ENCODE peak calls at places on chromosomes 12 and 14, in seven cellular contexts. P is GM12878, W is tibial nerve, N is upper lobe of right lung, U is A549, R is aorta, E is transverse colon. K is an unnamed sample.

GRCh38 chr12:94770777-94771176 is 120.4 kb upstream of the TMCC3 start:
- DNase-seq in N (no peak), P (no peak), R (no peak), U (no peak), E (peak), W (no peak), K (no peak)

GRCh38 chr12:30965613-30965985 is 39.1 kb downstream of the TSPAN11 start:
- DNase-seq in R (peak), P (no peak), W (no peak), E (no peak), U (peak), N (no peak), K (no peak)

GRCh38 chr12:99390707-99391106 is 256.8 kb upstream of the GARIN6 start:
- DNase-seq in P (no peak), E (no peak), W (no peak), U (peak), R (peak), N (no peak), K (no peak)

GRCh38 chr12:31037028-31037427 is 36.6 kb upstream of the DDX11 start:
- DNase-seq in E (no peak), W (no peak), N (no peak), P (no peak), R (no peak), U (no peak), K (no peak)

GRCh38 chr14:95321693-95322455 is 2.2 kb upstream of the CLMN start:
- DNase-seq in N (no peak), U (no peak), W (no peak), E (no peak), P (no peak), R (no peak), K (no peak)

GRCh38 chr12:131132118-131132892 is 178.6 kb downstream of the ADGRD1 start:
- DNase-seq in U (peak), E (peak), N (peak), R (peak), P (no peak), W (peak), K (peak)

GRCh38 chr14:24428628-24429394 is 657 bp downstream of the CBLN3 start:
- DNase-seq in U (no peak), R (no peak), W (no peak), E (no peak), N (no peak), P (no peak), K (no peak)

GRCh38 chr12:100447405-100447804 is 26.3 kb upstream of the NR1H4 start:
- DNase-seq in U (no peak), R (no peak), P (no peak), E (no peak), N (no peak), W (no peak), K (no peak)

GRCh38 chr12:67638694-67639093 is 9.9 kb upstream of the DYRK2 start:
- DNase-seq in N (no peak), U (no peak), P (no peak), E (no peak), R (no peak), W (no peak), K (no peak)

GRCh38 chr12:75489613-75490210 is 9.2 kb downstream of the GLIPR1 start:
- DNase-seq in R (no peak), E (no peak), W (no peak), U (no peak), P (no peak), N (no peak), K (no peak)

GRCh38 chr14:75126679-75127473 is at the start of gene NEK9:
- DNase-seq in N (peak), P (peak), U (peak), W (peak), E (peak), R (peak), K (peak)

GRCh38 chr12:61991663-61992062 is 268.5 kb upstream of the USP15 start:
- DNase-seq in N (no peak), E (no peak), U (no peak), R (no peak), W (no peak), P (no peak), K (no peak)

GRCh38 chr14:69376439-69376838 is 21.7 kb downstream of the ERH start:
- DNase-seq in P (no peak), W (no peak), N (no peak), U (no peak), E (no peak), R (no peak), K (no peak)

GRCh38 chr14:83473846-83474245 is 1940.2 kb upstream of the SEL1L start:
- DNase-seq in U (no peak), E (no peak), R (no peak), N (no peak), W (no peak), P (no peak), K (no peak)

GRCh38 chr14:21791749-21792148 is 118.1 kb upstream of the OR4E1 start:
- DNase-seq in R (no peak), P (no peak), U (no peak), N (no peak), E (no peak), W (no peak), K (no peak)

DNA sequence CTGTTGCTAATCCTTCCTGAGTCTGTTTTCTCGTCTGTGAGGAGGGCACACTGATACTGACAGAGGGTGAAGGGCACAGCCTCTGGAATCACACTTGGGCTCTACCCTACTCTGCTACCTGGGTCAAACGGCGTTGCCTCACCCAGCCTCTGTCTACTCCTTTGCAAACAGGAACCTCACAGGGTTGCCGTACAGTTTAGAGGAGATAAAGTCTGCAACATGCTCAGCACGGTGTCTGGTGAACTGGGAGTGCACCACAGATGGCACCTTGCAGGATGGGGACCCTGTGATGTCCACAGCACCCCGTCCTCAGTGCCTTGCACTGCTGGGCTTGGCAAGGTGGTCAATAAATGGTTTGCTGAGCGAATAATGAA is 38.3 kb downstream of the TESC start:
- DNase-seq in N (no peak), E (no peak), R (no peak), W (no peak), P (no peak), U (no peak), K (no peak)
- H3K27ac ChIP-seq in N (no peak), E (no peak), R (no peak), W (no peak), P (no peak), U (no peak), K (no peak)

DNA sequence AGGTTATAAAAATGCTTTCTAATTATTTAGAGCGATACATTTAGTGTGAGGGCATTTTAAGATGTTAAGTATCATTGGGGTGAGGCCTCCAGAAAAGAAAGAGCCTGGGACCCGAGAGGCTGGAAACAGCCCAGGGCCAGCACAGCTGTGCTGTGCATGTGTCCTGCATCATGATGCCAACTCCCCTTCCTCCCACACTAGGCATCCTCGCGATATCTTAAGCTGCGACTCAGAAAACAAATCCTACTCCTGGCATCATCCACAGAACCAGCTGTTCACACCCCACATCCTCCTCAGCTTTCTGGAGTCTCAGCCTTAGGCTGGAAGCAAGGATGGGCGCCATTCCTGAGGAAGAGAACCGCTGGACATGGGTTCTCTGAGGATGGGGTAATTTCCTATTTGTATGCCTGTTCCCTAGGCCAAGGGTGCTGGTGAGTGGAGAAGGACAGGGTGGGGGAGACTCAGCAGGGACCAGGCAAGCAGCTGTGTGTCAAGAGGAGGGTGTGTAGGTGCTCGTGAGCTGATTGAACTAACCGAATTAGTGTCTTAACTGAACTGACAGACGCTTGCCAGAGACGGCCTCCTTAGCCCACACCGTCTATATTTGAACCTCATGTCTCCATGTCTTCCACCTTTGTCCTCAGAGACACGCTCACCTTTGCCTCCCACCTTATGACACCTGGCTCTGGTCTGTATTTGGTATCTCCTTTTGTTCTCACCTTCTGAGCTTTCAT is 15.6 kb upstream of the MCRS1 start:
- DNase-seq in U (no peak), E (no peak), R (no peak), N (no peak), W (no peak), P (no peak), K (no peak)
- H3K27ac ChIP-seq in U (no peak), E (no peak), R (no peak), N (no peak), W (no peak), P (no peak), K (peak)

GRCh38 chr12:103830025-103830725 is 10.9 kb downstream of the NT5DC3 start:
- DNase-seq in R (no peak), U (no peak), W (no peak), P (no peak), E (no peak), N (no peak), K (no peak)
- H3K27ac ChIP-seq in R (no peak), U (no peak), W (no peak), P (no peak), E (no peak), N (no peak), K (no peak)

GRCh38 chr12:119308743-119309456 is 25.6 kb upstream of the CCDC60 start:
- DNase-seq in P (no peak), N (no peak), U (no peak), R (no peak), E (no peak), W (no peak), K (no peak)
- H3K27ac ChIP-seq in P (no peak), N (no peak), U (no peak), R (no peak), E (no peak), W (no peak), K (no peak)

DNA sequence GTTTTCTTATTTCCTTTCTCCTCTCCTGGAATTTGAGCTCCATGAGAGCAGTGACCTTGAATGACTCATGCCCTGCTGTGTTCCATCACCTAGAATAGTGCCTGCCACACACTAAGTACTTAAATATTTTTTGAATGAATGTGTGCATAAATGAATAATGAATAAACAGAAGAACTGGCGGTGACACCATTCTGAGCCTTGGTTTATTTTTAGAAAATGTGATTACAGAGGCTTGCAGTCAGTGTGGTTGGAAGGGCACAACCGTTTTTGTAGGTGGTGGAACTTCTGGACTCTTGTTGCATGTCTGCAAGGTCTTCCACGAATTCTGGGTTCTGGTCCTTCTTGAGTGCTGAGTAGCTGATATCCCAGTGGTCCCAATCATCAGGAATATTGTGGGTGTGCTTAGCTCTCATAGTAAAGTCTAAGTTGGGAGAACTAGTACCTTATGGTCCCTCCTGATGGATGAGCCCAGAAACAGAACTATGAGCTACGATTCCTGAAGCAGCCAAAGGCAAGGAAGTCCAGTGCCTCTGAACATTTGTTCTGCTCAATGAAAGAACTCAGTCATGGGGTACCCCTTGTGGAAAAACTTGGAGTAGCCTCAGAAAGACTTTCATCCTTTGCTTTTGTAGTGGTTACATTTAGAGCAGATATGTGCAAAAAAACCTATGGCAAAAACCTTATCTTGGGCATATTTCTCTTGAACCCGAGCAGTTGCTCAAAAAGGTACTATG is 28.8 kb upstream of the BHLHE41 start:
- DNase-seq in N (no peak), E (no peak), W (no peak), R (no peak), U (peak), P (no peak), K (peak)
- H3K27ac ChIP-seq in N (no peak), E (no peak), W (no peak), R (peak), U (peak), P (no peak), K (peak)

DNA sequence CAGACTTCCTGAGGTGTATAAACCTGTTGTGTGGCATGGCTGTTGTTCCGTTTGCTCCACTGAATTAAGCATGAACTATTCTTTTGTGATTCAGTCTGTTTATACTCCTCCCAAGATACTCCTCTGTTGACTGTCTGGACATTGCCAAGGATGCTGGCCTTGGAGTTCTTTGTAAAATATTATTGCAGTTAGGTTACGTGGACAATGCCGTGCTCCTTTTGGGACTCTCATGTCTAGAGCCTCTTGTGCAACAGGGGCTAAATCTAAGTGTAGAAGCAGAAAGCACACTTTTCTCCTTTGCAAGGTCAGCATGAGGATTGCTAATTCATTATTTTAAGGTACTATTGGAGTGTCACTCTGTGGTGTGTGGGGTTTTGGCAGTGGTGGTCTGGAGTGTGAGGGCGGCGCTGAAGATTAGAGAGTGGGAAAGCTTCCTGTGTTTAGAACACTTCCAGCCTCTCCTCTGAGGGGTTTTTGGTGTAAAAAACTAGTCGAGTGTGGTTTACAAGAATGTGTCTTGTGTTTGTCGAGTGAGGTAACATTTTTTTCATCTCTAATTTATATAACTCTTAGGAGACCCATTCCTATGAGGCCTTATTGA is 125.4 kb downstream of the SAMD4A start:
- DNase-seq in R (no peak), W (no peak), U (no peak), N (no peak), E (no peak), P (no peak), K (no peak)
- H3K27ac ChIP-seq in R (no peak), W (no peak), U (no peak), N (no peak), E (no peak), P (no peak), K (peak)

DNA sequence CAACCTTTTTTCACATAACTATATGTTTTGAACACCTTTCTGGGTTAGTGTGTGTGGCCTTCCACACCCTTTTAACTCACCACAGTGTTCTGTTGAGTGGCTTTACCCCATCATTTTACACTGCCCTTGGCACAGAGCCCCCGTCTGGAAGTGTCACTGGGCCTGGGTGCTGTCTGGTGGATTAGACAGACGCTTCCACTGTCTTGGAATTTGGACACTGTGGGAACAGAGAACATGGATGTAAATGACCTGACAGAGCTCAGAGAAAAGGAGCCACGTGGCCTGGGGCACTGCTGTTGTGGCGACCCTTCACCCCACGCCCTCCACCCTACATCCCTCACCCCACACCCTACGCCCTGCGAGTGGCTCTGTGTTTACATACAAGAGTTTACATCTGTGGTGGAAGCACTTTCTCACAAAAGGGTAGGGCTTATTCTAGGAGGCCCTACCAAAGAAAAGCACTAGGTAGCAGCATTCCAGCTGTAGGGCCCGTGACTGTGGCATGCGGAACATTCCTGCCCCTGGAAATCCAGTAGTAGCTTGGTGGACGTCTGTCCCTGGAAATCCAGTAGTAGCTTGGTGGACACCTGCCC is 47.6 kb downstream of the B4GALNT3 start:
- DNase-seq in E (peak), R (no peak), U (no peak), P (no peak), N (no peak), W (no peak), K (no peak)
- H3K27ac ChIP-seq in E (peak), R (no peak), U (no peak), P (no peak), N (no peak), W (no peak), K (no peak)

K was measured in uterus.